ENCODE peak calls at places on chromosome 2, in eight cellular contexts. K, X, H, F, T, J, U and L are unnamed samples.
A peak's percentile ranks its signal among the peaks of the same experiment; 100 is the strongest.

GRCh38 chr2:144827404-144827803 is 307.5 kb upstream of the ZEB2 start:
- DNase-seq in K (no peak), X (no peak), H (no peak), F (no peak), T (no peak), J (no peak), U (no peak), L (no peak)

GRCh38 chr2:202376460-202377307 is 557 bp downstream of the BMPR2 start:
- DNase-seq in K (peak; percentile 63), X (peak; percentile 47), H (peak; percentile 61), F (peak; percentile 55), T (peak; percentile 63), J (no peak), U (peak; percentile 36), L (peak; percentile 48)

GRCh38 chr2:150485871-150486538 is 1.5 kb downstream of the RND3 start:
- DNase-seq in K (peak; percentile 71), X (peak; percentile 77), H (peak; percentile 79), F (peak; percentile 66), T (peak; percentile 64), J (peak; percentile 90), U (peak; percentile 79), L (peak; percentile 66)

GRCh38 chr2:182826051-182826450 is 40.4 kb downstream of the FRZB start:
- DNase-seq in K (no peak), X (no peak), H (no peak), F (no peak), T (no peak), J (no peak), U (no peak), L (no peak)

GRCh38 chr2:206700141-206700540 is 18.1 kb downstream of the DYTN start:
- DNase-seq in K (no peak), X (no peak), H (no peak), F (no peak), T (no peak), J (no peak), U (no peak), L (no peak)

GRCh38 chr2:121828281-121828731 is 72.9 kb downstream of the TSN start:
- DNase-seq in K (no peak), X (no peak), H (no peak), F (no peak), T (no peak), J (no peak), U (no peak), L (peak; percentile 29)

GRCh38 chr2:49753344-49753930 is 599.1 kb upstream of the FSHR start:
- DNase-seq in K (no peak), X (no peak), H (no peak), F (no peak), T (no peak), J (no peak), U (no peak), L (no peak)

GRCh38 chr2:156057647-156058046 is 274.9 kb downstream of the NR4A2 start:
- DNase-seq in K (no peak), X (no peak), H (no peak), F (no peak), T (no peak), J (no peak), U (peak; percentile 93), L (no peak)

GRCh38 chr2:102245266-102246151 is 58.7 kb downstream of the IL1RL2 start:
- DNase-seq in K (no peak), X (peak; percentile 37), H (no peak), F (no peak), T (no peak), J (peak; percentile 94), U (peak; percentile 49), L (no peak)

GRCh38 chr2:40348665-40349064 is 103.2 kb downstream of the SLC8A1 start:
- DNase-seq in K (no peak), X (no peak), H (no peak), F (no peak), T (no peak), J (peak; percentile 21), U (no peak), L (no peak)

GRCh38 chr2:224151161-224151560 is 112.1 kb upstream of the SERPINE2 start:
- DNase-seq in K (no peak), X (no peak), H (no peak), F (no peak), T (no peak), J (no peak), U (peak; percentile 77), L (no peak)

GRCh38 chr2:161139098-161139987 is 20.9 kb upstream of the TANK start:
- DNase-seq in K (no peak), X (no peak), H (no peak), F (no peak), T (no peak), J (peak; percentile 43), U (no peak), L (no peak)

GRCh38 chr2:8319219-8319618 is 362.6 kb upstream of the ID2 start:
- DNase-seq in K (no peak), X (no peak), H (no peak), F (no peak), T (no peak), J (no peak), U (peak; percentile 85), L (peak; percentile 32)

GRCh38 chr2:134454931-134455330 is 201.1 kb downstream of the MGAT5 start:
- DNase-seq in K (no peak), X (no peak), H (no peak), F (no peak), T (no peak), J (no peak), U (no peak), L (no peak)

GRCh38 chr2:58133395-58133794 is 86.8 kb downstream of the VRK2 start:
- DNase-seq in K (no peak), X (no peak), H (no peak), F (no peak), T (no peak), J (no peak), U (peak; percentile 32), L (no peak)

GRCh38 chr2:233470007-233470687 is 96.4 kb downstream of the USP40 start:
- DNase-seq in K (peak; percentile 49), X (peak; percentile 78), H (peak; percentile 42), F (no peak), T (peak; percentile 81), J (peak; percentile 48), U (no peak), L (no peak)

GRCh38 chr2:120875431-120875830 is 139.8 kb downstream of the GLI2 start:
- DNase-seq in K (no peak), X (no peak), H (no peak), F (no peak), T (no peak), J (no peak), U (no peak), L (no peak)

DNA sequence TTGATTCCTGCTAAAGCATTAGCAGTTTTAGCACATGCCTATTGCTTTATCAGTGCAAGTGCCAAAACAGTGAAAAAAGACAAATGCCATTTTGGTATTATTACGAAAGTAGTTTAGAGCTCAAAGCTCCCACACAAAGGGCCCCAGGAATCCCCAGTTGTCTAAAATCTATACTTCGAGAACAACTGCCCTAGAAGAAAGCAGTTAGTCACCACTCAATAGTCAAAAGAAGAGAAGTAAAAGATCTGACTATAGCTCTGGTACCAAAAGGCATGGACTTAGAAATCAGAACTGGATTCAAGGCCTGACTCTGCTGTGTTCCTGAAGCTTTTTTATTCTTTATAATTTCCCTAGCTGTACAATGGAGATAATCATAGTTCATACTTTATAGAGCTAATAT is 21.8 kb downstream of the SCN3A start:
- DNase-seq in K (no peak), X (no peak), H (no peak), F (no peak), T (no peak), J (no peak), U (no peak), L (no peak)
- H3K27me3 ChIP-seq in K (no peaks in the 10 kb centered on the region), X (no peaks in the 10 kb centered on the region), H (no peaks in the 10 kb centered on the region), F (no peaks in the 10 kb centered on the region), T (no peaks in the 10 kb centered on the region), J (no peaks in the 10 kb centered on the region), U (peaks cover 10% of the 10 kb centered on the region), L (peaks cover 2% of the 10 kb centered on the region)

GRCh38 chr2:240799183-240799740 is 20.8 kb downstream of the KIF1A start:
- DNase-seq in K (no peak), X (no peak), H (no peak), F (no peak), T (peak; percentile 11), J (peak; percentile 13), U (no peak), L (no peak)

GRCh38 chr2:240800241-240800640 is 19.8 kb downstream of the KIF1A start:
- DNase-seq in K (peak; percentile 43), X (no peak), H (no peak), F (no peak), T (peak; percentile 29), J (peak; percentile 82), U (no peak), L (no peak)

GRCh38 chr2:240806006-240806405 is 14.0 kb downstream of the KIF1A start:
- DNase-seq in K (no peak), X (no peak), H (no peak), F (no peak), T (no peak), J (peak; percentile 27), U (no peak), L (no peak)

GRCh38 chr2:240806459-240806858 is 13.6 kb downstream of the KIF1A start:
- DNase-seq in K (no peak), X (no peak), H (no peak), F (no peak), T (no peak), J (no peak), U (no peak), L (no peak)

DNA sequence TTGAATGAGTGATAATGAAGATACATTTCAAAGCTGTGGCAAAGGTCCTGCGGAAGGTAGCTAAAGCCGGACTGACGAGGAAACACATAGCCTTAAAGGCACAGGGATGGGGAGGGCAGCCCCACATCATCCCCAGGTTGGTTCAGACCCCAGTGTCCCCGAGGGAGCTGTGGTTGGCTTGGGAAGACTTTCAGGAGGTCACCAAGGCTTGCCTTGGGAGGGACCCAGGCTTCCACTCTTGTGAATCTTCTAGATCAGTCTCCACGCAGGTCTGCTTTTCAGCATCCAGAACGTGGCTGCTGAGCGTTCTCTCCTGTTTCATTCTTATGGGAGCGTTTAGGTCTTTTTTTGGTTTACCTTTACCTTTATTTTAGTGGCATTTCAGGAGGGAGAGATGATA is 16.8 kb downstream of the KIF1A start:
- DNase-seq in K (no peak), X (no peak), H (no peak), F (no peak), T (no peak), J (no peak), U (no peak), L (no peak)
- H3K27me3 ChIP-seq in K (no peaks in the 10 kb centered on the region), X (peaks cover 30% of the 10 kb centered on the region), H (no peaks in the 10 kb centered on the region), F (no peaks in the 10 kb centered on the region), T (no peaks in the 10 kb centered on the region), J (peaks cover 56% of the 10 kb centered on the region), U (peaks cover 74% of the 10 kb centered on the region), L (peaks cover 33% of the 10 kb centered on the region)

DNA sequence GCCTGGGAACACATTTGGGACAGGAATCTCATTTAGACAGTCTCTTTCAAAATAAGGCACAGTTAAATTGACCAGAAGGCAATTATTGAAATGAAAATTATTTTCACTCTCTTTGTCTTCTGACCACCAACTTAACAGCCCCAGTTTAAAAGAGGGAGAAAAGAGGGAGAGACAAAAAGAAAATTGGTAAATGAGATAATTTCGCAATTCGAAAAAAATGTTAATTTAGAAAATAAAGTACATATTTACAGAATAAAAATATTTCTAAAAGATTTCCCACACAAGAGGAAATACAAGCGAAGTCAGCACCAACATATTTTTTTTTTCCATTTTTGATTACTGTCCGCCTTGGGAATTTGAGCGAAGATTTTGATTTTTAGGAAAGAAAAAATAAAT is 4.8 kb downstream of the SP9 start:
- DNase-seq in K (no peak), X (no peak), H (no peak), F (no peak), T (no peak), J (peak; percentile 35), U (no peak), L (no peak)
- H3K27me3 ChIP-seq in K (peaks cover 83% of the 10 kb centered on the region), X (peaks cover 100% of the 10 kb centered on the region), H (peaks cover 93% of the 10 kb centered on the region), F (peaks cover 71% of the 10 kb centered on the region), T (peaks cover 15% of the 10 kb centered on the region), J (peaks cover 99% of the 10 kb centered on the region), U (no peaks in the 10 kb centered on the region), L (peaks cover 100% of the 10 kb centered on the region)

GRCh38 chr2:175686002-175686401 is 316.1 kb downstream of the LNPK start:
- DNase-seq in K (no peak), X (no peak), H (no peak), F (no peak), T (no peak), J (peak; percentile 39), U (no peak), L (no peak)
- H3K27me3 ChIP-seq in K (peaks cover 12% of the 10 kb centered on the region), X (peaks cover 79% of the 10 kb centered on the region), H (no peaks in the 10 kb centered on the region), F (no peaks in the 10 kb centered on the region), T (no peaks in the 10 kb centered on the region), J (no peaks in the 10 kb centered on the region), U (peaks cover 75% of the 10 kb centered on the region), L (peaks cover 16% of the 10 kb centered on the region)